ENCODE peak calls at places on chromosomes 12 and 14, in seven cellular contexts. D, A, L, H, K, C and P are unnamed samples. For H3K4me1 and H3K36me3, the result is how much of the 10 kb centered on the place peaks cover.

GRCh38 chr14:77682158-77682553 is 25.7 kb downstream of the ALKBH1 start:
- DNase-seq in D (no peak), A (no peak), L (no peak), H (no peak), K (peak), C (no peak), P (no peak)

GRCh38 chr12:1859643-1860042 is 39.3 kb downstream of the LRTM2 start:
- DNase-seq in D (no peak), A (no peak), L (no peak), H (no peak), K (no peak), C (no peak), P (no peak)

GRCh38 chr14:32711103-32711680 is 227.5 kb upstream of the NPAS3 start:
- DNase-seq in D (no peak), A (no peak), L (peak), H (no peak), K (peak), C (peak), P (no peak)

GRCh38 chr14:104094709-104095425 is 9.4 kb downstream of the ASPG start:
- DNase-seq in D (no peak), A (peak), L (peak), H (no peak), K (peak), C (peak), P (peak)

GRCh38 chr12:29929295-29929694 is 145.6 kb upstream of the TMTC1 start:
- DNase-seq in D (no peak), A (no peak), L (no peak), H (no peak), K (no peak), C (no peak), P (no peak)

GRCh38 chr14:103849151-103850013 is 2.0 kb upstream of the PPP1R13B start:
- DNase-seq in D (no peak), A (no peak), L (no peak), H (no peak), K (no peak), C (no peak), P (no peak)

GRCh38 chr12:64990991-64991570 is 130.0 kb downstream of the WIF1 start:
- DNase-seq in D (no peak), A (no peak), L (no peak), H (no peak), K (no peak), C (peak), P (no peak)

GRCh38 chr12:39986674-39987073 is 119.2 kb downstream of the SLC2A13 start:
- DNase-seq in D (no peak), A (no peak), L (no peak), H (no peak), K (no peak), C (no peak), P (no peak)

GRCh38 chr14:70004791-70005190 is 125.6 kb downstream of the SMOC1 start:
- DNase-seq in D (no peak), A (no peak), L (no peak), H (no peak), K (no peak), C (no peak), P (no peak)

GRCh38 chr12:11863988-11864387 is 206.8 kb upstream of the BCL2L14 start:
- DNase-seq in D (no peak), A (peak), L (peak), H (peak), K (peak), C (no peak), P (no peak)

GRCh38 chr14:56133547-56133946 is 15.3 kb downstream of the PELI2 start:
- DNase-seq in D (no peak), A (no peak), L (no peak), H (no peak), K (no peak), C (peak), P (no peak)

GRCh38 chr12:87814625-87815024 is 214.6 kb downstream of the C12orf50 start:
- DNase-seq in D (no peak), A (no peak), L (no peak), H (no peak), K (no peak), C (no peak), P (no peak)

GRCh38 chr12:93571854-93572711 is at the start of gene SOCS2:
- DNase-seq in D (no peak), A (peak), L (peak), H (peak), K (peak), C (peak), P (peak)

GRCh38 chr12:110937104-110937641 is 16.8 kb upstream of the MYL2 start:
- DNase-seq in D (no peak), A (peak), L (peak), H (no peak), K (peak), C (peak), P (peak)

GRCh38 chr12:71436696-71437095 is 2.9 kb upstream of the LGR5 start:
- DNase-seq in D (no peak), A (no peak), L (no peak), H (no peak), K (no peak), C (no peak), P (no peak)

GRCh38 chr12:28156804-28157203 is 33.5 kb upstream of the CCDC91 start:
- DNase-seq in D (no peak), A (no peak), L (no peak), H (no peak), K (no peak), C (no peak), P (no peak)

GRCh38 chr12:100574262-100575074 is 984 bp downstream of the GAS2L3 start:
- DNase-seq in D (no peak), A (no peak), L (no peak), H (no peak), K (peak), C (peak), P (peak)

GRCh38 chr14:88993946-88994345 is 169.5 kb downstream of the TTC8 start:
- DNase-seq in D (no peak), A (no peak), L (no peak), H (no peak), K (peak), C (no peak), P (no peak)

GRCh38 chr14:67744057-67744456 is 42.4 kb downstream of the RDH12 start:
- DNase-seq in D (no peak), A (no peak), L (no peak), H (no peak), K (no peak), C (no peak), P (no peak)

GRCh38 chr14:77314043-77314442 is 6.6 kb downstream of the POMT2 start:
- DNase-seq in D (no peak), A (peak), L (no peak), H (peak), K (peak), C (no peak), P (no peak)

GRCh38 chr12:77938301-77938700 is 107.6 kb downstream of the NAV3 start:
- DNase-seq in D (no peak), A (no peak), L (no peak), H (no peak), K (no peak), C (no peak), P (no peak)

GRCh38 chr12:65881965-65882413 is 57.7 kb downstream of the HMGA2 start:
- DNase-seq in D (peak), A (peak), L (peak), H (peak), K (peak), C (peak), P (peak)

GRCh38 chr14:49926803-49927202 is 33.9 kb downstream of the ARF6 start:
- DNase-seq in D (no peak), A (no peak), L (no peak), H (no peak), K (no peak), C (no peak), P (no peak)

GRCh38 chr12:101566318-101566717 is 28.5 kb upstream of the MYBPC1 start:
- DNase-seq in D (no peak), A (no peak), L (no peak), H (no peak), K (no peak), C (peak), P (no peak)

GRCh38 chr14:78598046-78598652 is 428.0 kb downstream of the NRXN3 start:
- DNase-seq in D (no peak), A (peak), L (peak), H (peak), K (peak), C (peak), P (no peak)

GRCh38 chr12:57891639-57892228 is 45.2 kb upstream of the CTDSP2 start:
- DNase-seq in D (no peak), A (no peak), L (no peak), H (no peak), K (peak), C (no peak), P (no peak)

GRCh38 chr12:117818400-117818799 is 150.4 kb downstream of the KSR2 start:
- DNase-seq in D (no peak), A (no peak), L (no peak), H (no peak), K (no peak), C (peak), P (no peak)

GRCh38 chr12:116324684-116325664 is 47.5 kb upstream of the MED13L start:
- DNase-seq in D (no peak), A (no peak), L (no peak), H (no peak), K (no peak), C (no peak), P (no peak)

GRCh38 chr14:99183311-99183710 is 88.7 kb downstream of the BCL11B start:
- DNase-seq in D (no peak), A (no peak), L (no peak), H (no peak), K (no peak), C (no peak), P (no peak)
- H3K4me1 ChIP-seq in D (under half), A (under half), L (under half), H (under half), K (under half), C (under half), P (under half)

GRCh38 chr12:131723532-131723931 is 12.6 kb downstream of the SFSWAP start:
- DNase-seq in D (no peak), A (no peak), L (no peak), H (no peak), K (no peak), C (peak), P (no peak)

GRCh38 chr12:131724534-131724933 is 13.6 kb downstream of the SFSWAP start:
- DNase-seq in D (no peak), A (no peak), L (no peak), H (no peak), K (no peak), C (no peak), P (no peak)

GRCh38 chr12:131720921-131721320 is 10.0 kb downstream of the SFSWAP start:
- DNase-seq in D (no peak), A (no peak), L (no peak), H (no peak), K (no peak), C (no peak), P (no peak)

GRCh38 chr12:131720241-131720640 is 9.4 kb downstream of the SFSWAP start:
- DNase-seq in D (no peak), A (no peak), L (no peak), H (no peak), K (no peak), C (no peak), P (no peak)

GRCh38 chr12:131721548-131721947 is 10.7 kb downstream of the SFSWAP start:
- DNase-seq in D (no peak), A (no peak), L (no peak), H (no peak), K (no peak), C (no peak), P (no peak)
- H3K36me3 ChIP-seq in D (under half), A (under half), L (under half), H (under half), K (half or more), C (under half), P (under half)

DNA sequence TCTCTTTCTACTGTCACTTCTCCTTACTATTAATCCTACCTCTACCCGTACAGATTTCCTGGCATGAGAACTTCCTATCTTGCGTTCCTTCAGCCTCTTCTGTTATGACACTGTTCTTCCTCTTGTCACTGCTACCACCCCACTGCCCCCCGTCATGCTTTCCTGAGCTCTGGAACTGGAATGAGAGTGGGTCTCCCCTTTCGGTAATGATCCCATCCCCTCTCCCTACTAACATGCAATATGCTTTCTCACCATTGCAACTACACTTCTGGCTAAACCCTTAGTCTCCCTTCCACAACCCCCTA is 4.9 kb upstream of the AP1G2 start:
- DNase-seq in D (no peak), A (peak), L (no peak), H (no peak), K (no peak), C (no peak), P (no peak)
- H3K4me3 ChIP-seq in D (no peak), A (no peak), L (no peak), H (no peak), K (no peak), C (no peak), P (no peak)

GRCh38 chr14:28629328-28630004 is 137.1 kb upstream of the FOXG1 start:
- DNase-seq in D (no peak), A (no peak), L (no peak), H (no peak), K (no peak), C (no peak), P (no peak)

GRCh38 chr14:28630100-28630499 is 136.5 kb upstream of the FOXG1 start:
- DNase-seq in D (no peak), A (no peak), L (no peak), H (no peak), K (no peak), C (no peak), P (no peak)

DNA sequence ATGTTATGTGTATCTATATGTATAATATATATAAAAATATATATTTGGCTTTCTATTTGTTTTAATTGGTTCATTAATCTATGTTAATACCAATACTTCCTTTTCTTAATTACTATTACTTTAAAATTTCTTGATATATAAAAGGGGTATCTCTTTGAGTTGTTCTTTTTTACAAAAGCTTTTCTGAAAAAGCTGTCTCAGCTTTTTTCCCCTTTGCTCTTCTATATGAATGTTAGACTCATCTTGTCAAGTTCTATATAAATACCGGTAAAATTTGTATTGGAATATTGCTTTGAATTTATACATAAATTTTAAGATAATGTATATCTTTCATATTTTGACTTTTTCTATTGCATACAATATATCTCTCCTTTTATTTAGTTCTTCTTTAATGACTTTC is 139.8 kb upstream of the FOXG1 start:
- DNase-seq in D (no peak), A (no peak), L (no peak), H (no peak), K (no peak), C (no peak), P (no peak)
- H3K4me1 ChIP-seq in D (under half), A (under half), L (under half), H (under half), K (under half), C (under half), P (under half)

GRCh38 chr12:6604254-6605029 is 2.7 kb downstream of the CHD4 start:
- DNase-seq in D (no peak), A (peak), L (no peak), H (no peak), K (peak), C (no peak), P (no peak)
- H3K36me3 ChIP-seq in D (under half), A (under half), L (under half), H (under half), K (under half), C (under half), P (under half)

DNA sequence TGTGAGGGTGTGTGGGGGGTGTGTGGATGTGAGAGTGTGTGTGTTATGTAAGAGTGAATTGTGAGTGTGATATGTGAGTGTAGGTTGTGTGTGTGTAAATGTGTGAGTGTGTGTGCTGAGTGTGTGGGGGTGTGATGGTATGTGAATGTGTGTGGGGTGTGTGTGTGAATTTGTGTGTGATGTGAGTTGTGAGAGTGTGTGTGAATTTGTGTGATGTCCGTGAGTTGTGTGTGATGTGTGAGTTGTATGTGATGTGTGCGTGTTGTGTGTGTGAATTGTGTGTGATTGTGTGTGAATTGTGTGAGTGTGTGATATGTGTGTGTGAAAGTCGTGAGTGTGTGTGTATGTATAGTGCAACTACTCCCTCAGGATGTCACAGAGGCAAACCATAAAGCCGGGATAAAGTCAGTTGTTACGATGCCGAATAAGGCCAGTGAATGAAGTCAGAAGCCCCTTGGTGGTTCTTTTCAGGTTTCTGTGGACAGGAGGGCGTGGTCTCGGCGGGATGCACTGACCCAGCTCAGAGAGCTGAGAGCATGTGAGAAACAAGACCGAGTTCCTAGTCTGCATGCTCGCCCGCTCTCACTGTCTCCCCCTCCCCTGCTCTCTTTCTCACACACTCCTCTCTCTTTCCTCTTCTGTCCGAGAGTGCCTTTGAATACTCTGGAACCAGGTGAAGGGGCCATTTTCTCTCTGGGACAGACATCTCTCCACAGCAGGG is 71.8 kb upstream of the MAX start:
- DNase-seq in D (no peak), A (no peak), L (no peak), H (peak), K (peak), C (peak), P (no peak)
- H3K4me3 ChIP-seq in D (no peak), A (no peak), L (no peak), H (no peak), K (no peak), C (peak), P (no peak)

GRCh38 chr12:54412348-54412747 is 6.7 kb downstream of the ITGA5 start:
- DNase-seq in D (no peak), A (no peak), L (peak), H (no peak), K (no peak), C (no peak), P (no peak)
- H3K4me1 ChIP-seq in D (half or more), A (half or more), L (half or more), H (under half), K (under half), C (under half), P (half or more)

GRCh38 chr12:121323908-121324307 is 27.4 kb upstream of the CAMKK2 start:
- DNase-seq in D (no peak), A (no peak), L (no peak), H (no peak), K (no peak), C (no peak), P (no peak)
- H3K36me3 ChIP-seq in D (under half), A (under half), L (under half), H (under half), K (under half), C (under half), P (half or more)

GRCh38 chr14:99412122-99413061 is 68.3 kb downstream of the SETD3 start:
- DNase-seq in D (no peak), A (no peak), L (no peak), H (no peak), K (peak), C (peak), P (no peak)
- H3K4me3 ChIP-seq in D (no peak), A (no peak), L (no peak), H (no peak), K (no peak), C (no peak), P (no peak)

GRCh38 chr14:95507174-95507573 is 9.3 kb downstream of the SYNE3 start:
- DNase-seq in D (no peak), A (peak), L (peak), H (peak), K (peak), C (no peak), P (peak)

GRCh38 chr14:95508377-95508776 is 8.1 kb downstream of the SYNE3 start:
- DNase-seq in D (no peak), A (peak), L (no peak), H (no peak), K (no peak), C (no peak), P (no peak)

GRCh38 chr14:95509512-95509911 is 6.9 kb downstream of the SYNE3 start:
- DNase-seq in D (no peak), A (peak), L (no peak), H (no peak), K (no peak), C (no peak), P (peak)

GRCh38 chr14:95505030-95505589 is 11.3 kb downstream of the SYNE3 start:
- DNase-seq in D (no peak), A (no peak), L (no peak), H (no peak), K (no peak), C (no peak), P (no peak)

GRCh38 chr14:95507701-95508103 is 8.7 kb downstream of the SYNE3 start:
- DNase-seq in D (no peak), A (peak), L (peak), H (no peak), K (peak), C (no peak), P (no peak)
- H3K4me1 ChIP-seq in D (under half), A (half or more), L (under half), H (under half), K (under half), C (under half), P (half or more)